ENCODE peak calls at places on chromosomes 2 and 18, in six cellular contexts. Q is activated naive CD8-positive, alpha-beta T cell treated with anti-CD3 and anti-CD28 coated beads, Interleukin-2, amount 50 U/mL, for 24 hours; W is KG1; E is NCI-H2029 treated with DMSO at 0.1 percent for 48 hours; V is EL; M is A172. J is an unnamed sample.

GRCh38 chr18:48161201-48161910 is 230.9 kb upstream of the SMAD2 start:
- DNase-seq in Q (peak), W (no peak), E (peak), V (peak), M (peak), J (peak)

GRCh38 chr2:53087282-53087882 is 680.2 kb upstream of the CHAC2 start:
- DNase-seq in Q (no peak), W (no peak), E (no peak), V (peak), M (peak), J (no peak)

GRCh38 chr2:233281986-233282603 is 25.5 kb upstream of the SAG start:
- DNase-seq in Q (no peak), W (no peak), E (no peak), V (no peak), M (no peak), J (no peak)

GRCh38 chr18:25247725-25248124 is 104.2 kb downstream of the ZNF521 start:
- DNase-seq in Q (no peak), W (no peak), E (no peak), V (peak), M (no peak), J (no peak)

GRCh38 chr18:79411614-79412526 is 16.1 kb downstream of the NFATC1 start:
- DNase-seq in Q (no peak), W (no peak), E (no peak), V (no peak), M (no peak), J (no peak)

GRCh38 chr2:71598526-71598925 is 145.2 kb downstream of the DYSF start:
- DNase-seq in Q (no peak), W (no peak), E (no peak), V (no peak), M (no peak), J (no peak)

GRCh38 chr18:56927795-56928194 is 219.1 kb upstream of the BOD1L2 start:
- DNase-seq in Q (no peak), W (no peak), E (no peak), V (no peak), M (no peak), J (no peak)

GRCh38 chr2:138023976-138024375 is 59.7 kb downstream of the HNMT start:
- DNase-seq in Q (no peak), W (no peak), E (no peak), V (no peak), M (no peak), J (no peak)

GRCh38 chr2:1683297-1683696 is 61.0 kb downstream of the PXDN start:
- DNase-seq in Q (no peak), W (no peak), E (no peak), V (no peak), M (no peak), J (no peak)

GRCh38 chr2:160869411-160869810 is 290.8 kb upstream of the TANK start:
- DNase-seq in Q (no peak), W (no peak), E (no peak), V (peak), M (peak), J (no peak)

GRCh38 chr2:54259413-54260240 is 3.6 kb upstream of the TSPYL6 start:
- DNase-seq in Q (no peak), W (no peak), E (no peak), V (no peak), M (no peak), J (no peak)

GRCh38 chr2:222102746-222103349 is 195.9 kb downstream of the PAX3 start:
- DNase-seq in Q (no peak), W (no peak), E (no peak), V (no peak), M (no peak), J (no peak)

GRCh38 chr2:67919490-67919889 is 143.3 kb downstream of the C1D start:
- DNase-seq in Q (no peak), W (no peak), E (no peak), V (no peak), M (no peak), J (no peak)

GRCh38 chr2:18525236-18525635 is 35.2 kb downstream of the RDH14 start:
- DNase-seq in Q (no peak), W (no peak), E (no peak), V (no peak), M (no peak), J (no peak)

GRCh38 chr18:48815182-48815520 is 135.6 kb downstream of the SMAD7 start:
- DNase-seq in Q (no peak), W (no peak), E (no peak), V (no peak), M (no peak), J (no peak)

GRCh38 chr18:48940854-48941531 is 9.8 kb downstream of the SMAD7 start:
- DNase-seq in Q (peak), W (no peak), E (no peak), V (no peak), M (no peak), J (peak)

GRCh38 chr2:9826208-9826607 is 17.1 kb upstream of the TAF1B start:
- DNase-seq in Q (no peak), W (no peak), E (no peak), V (no peak), M (no peak), J (no peak)

GRCh38 chr2:75098856-75099255 is 100.5 kb downstream of the TACR1 start:
- DNase-seq in Q (no peak), W (no peak), E (no peak), V (peak), M (peak), J (no peak)

GRCh38 chr18:55031576-55031975 is 72.3 kb upstream of the CCDC68 start:
- DNase-seq in Q (no peak), W (no peak), E (no peak), V (no peak), M (no peak), J (no peak)

GRCh38 chr2:173271825-173272224 is 82.8 kb upstream of the CDCA7 start:
- DNase-seq in Q (no peak), W (no peak), E (no peak), V (peak), M (no peak), J (no peak)

GRCh38 chr2:202613479-202613878 is 21.3 kb upstream of the FAM117B start:
- DNase-seq in Q (no peak), W (no peak), E (no peak), V (no peak), M (no peak), J (no peak)

GRCh38 chr18:58831610-58832009 is 33.1 kb upstream of the ZNF532 start:
- DNase-seq in Q (no peak), W (no peak), E (no peak), V (no peak), M (peak), J (no peak)

GRCh38 chr2:102451968-102452367 is 21.1 kb upstream of the SLC9A4 start:
- DNase-seq in Q (no peak), W (no peak), E (no peak), V (no peak), M (no peak), J (no peak)

GRCh38 chr2:16639431-16639830 is 26.2 kb downstream of the CYRIA start:
- DNase-seq in Q (no peak), W (no peak), E (no peak), V (no peak), M (no peak), J (no peak)

GRCh38 chr2:233758168-233758567 is 1.9 kb upstream of the UGT1A1 start:
- DNase-seq in Q (no peak), W (no peak), E (no peak), V (no peak), M (no peak), J (no peak)